ENCODE peak calls at places on chromosomes 5 and 9, in ten cellular contexts. O is astrocyte of the spinal cord, R is fibroblast of lung, J is psoas muscle, B is endodermal cell, V is transverse colon, Q is colonic mucosa, H is retinal pigment epithelial cell, C is lung, K is GM23338. G is an unnamed sample.

GRCh38 chr5:143066556-143067281 is 296.5 kb downstream of the ARHGAP26 start:
- DNase-seq in O (no peak), R (no peak), J (peak; percentile 49), B (no peak), V (peak; percentile 32), Q (no peak), H (no peak), C (no peak), K (no peak), G (peak; percentile 74)

GRCh38 chr5:171616002-171616780 is 169.4 kb upstream of the SMIM23 start:
- DNase-seq in O (no peak), R (no peak), J (no peak), B (peak; percentile 68), V (no peak), Q (no peak), H (no peak), C (no peak), K (peak; percentile 40), G (no peak)

GRCh38 chr5:80867233-80867632 is 92.9 kb upstream of the RASGRF2 start:
- DNase-seq in O (no peak), R (no peak), J (no peak), B (no peak), V (no peak), Q (no peak), H (no peak), C (no peak), K (no peak), G (peak; percentile 34)

GRCh38 chr5:58455966-58456365 is 3.9 kb downstream of the PLK2 start:
- DNase-seq in O (peak; percentile 18), R (peak; percentile 75), J (no peak), B (no peak), V (no peak), Q (no peak), H (no peak), C (no peak), K (no peak), G (no peak)

GRCh38 chr5:169081008-169081724 is 219.8 kb downstream of the SLIT3 start:
- DNase-seq in O (no peak), R (no peak), J (no peak), B (peak; percentile 56), V (no peak), Q (no peak), H (no peak), C (no peak), K (peak; percentile 12), G (no peak)

GRCh38 chr9:109319631-109320233 is 1.1 kb downstream of the EPB41L4B start:
- DNase-seq in O (peak; percentile 4), R (no peak), J (peak; percentile 16), B (peak; percentile 66), V (peak; percentile 28), Q (no peak), H (no peak), C (no peak), K (peak; percentile 66), G (no peak)

GRCh38 chr5:111517853-111518501 is 5.6 kb upstream of the STARD4 start:
- DNase-seq in O (no peak), R (no peak), J (no peak), B (no peak), V (no peak), Q (no peak), H (no peak), C (no peak), K (no peak), G (no peak)

GRCh38 chr9:120324996-120325642 is 254.8 kb downstream of the CDK5RAP2 start:
- DNase-seq in O (no peak), R (no peak), J (no peak), B (peak; percentile 88), V (no peak), Q (no peak), H (no peak), C (no peak), K (peak; percentile 74), G (no peak)

GRCh38 chr9:14349141-14349817 is 35.3 kb upstream of the NFIB start:
- DNase-seq in O (peak; percentile 48), R (peak; percentile 37), J (no peak), B (peak; percentile 57), V (no peak), Q (no peak), H (no peak), C (no peak), K (no peak), G (no peak)

GRCh38 chr5:172550096-172550765 is 90.8 kb upstream of the NEURL1B start:
- DNase-seq in O (no peak), R (no peak), J (no peak), B (peak; percentile 42), V (no peak), Q (no peak), H (no peak), C (no peak), K (no peak), G (no peak)

GRCh38 chr5:67196537-67197059 is at the start of gene CD180:
- DNase-seq in O (no peak), R (peak; percentile 36), J (no peak), B (no peak), V (no peak), Q (no peak), H (no peak), C (no peak), K (no peak), G (no peak)

GRCh38 chr9:124259273-124260078 is 1.7 kb downstream of the NEK6 start:
- DNase-seq in O (peak; percentile 91), R (peak; percentile 93), J (peak; percentile 79), B (no peak), V (peak; percentile 81), Q (peak; percentile 92), H (no peak), C (peak; percentile 89), K (no peak), G (peak; percentile 91)

GRCh38 chr5:73637565-73637964 is 11.6 kb downstream of the ARHGEF28 start:
- DNase-seq in O (no peak), R (no peak), J (no peak), B (no peak), V (no peak), Q (no peak), H (peak; percentile 42), C (no peak), K (no peak), G (no peak)

GRCh38 chr9:129580211-129580915 is 40.5 kb downstream of the C9orf50 start:
- DNase-seq in O (no peak), R (no peak), J (no peak), B (no peak), V (peak; percentile 33), Q (no peak), H (no peak), C (no peak), K (no peak), G (no peak)
- H3K4me3 ChIP-seq in O (no peak overlapping the region), R (no peak overlapping the region), J (no peak overlapping the region), B (no peak overlapping the region), V (no peak overlapping the region), Q (no peak overlapping the region), H (no peak overlapping the region), C (no peak overlapping the region), K (no peak overlapping the region), G (no peak overlapping the region)

GRCh38 chr9:137227853-137228514 is 682 bp downstream of the RNF224 start:
- DNase-seq in O (no peak), R (no peak), J (no peak), B (no peak), V (no peak), Q (no peak), H (no peak), C (no peak), K (no peak), G (no peak)
- TF ChIP-seq CTCF in O (no peak), R (no peak), J (no peak), B (no peak), V (no peak), Q (no peak), H (no peak), C (no peak), K (no peak), G (no peak)

DNA sequence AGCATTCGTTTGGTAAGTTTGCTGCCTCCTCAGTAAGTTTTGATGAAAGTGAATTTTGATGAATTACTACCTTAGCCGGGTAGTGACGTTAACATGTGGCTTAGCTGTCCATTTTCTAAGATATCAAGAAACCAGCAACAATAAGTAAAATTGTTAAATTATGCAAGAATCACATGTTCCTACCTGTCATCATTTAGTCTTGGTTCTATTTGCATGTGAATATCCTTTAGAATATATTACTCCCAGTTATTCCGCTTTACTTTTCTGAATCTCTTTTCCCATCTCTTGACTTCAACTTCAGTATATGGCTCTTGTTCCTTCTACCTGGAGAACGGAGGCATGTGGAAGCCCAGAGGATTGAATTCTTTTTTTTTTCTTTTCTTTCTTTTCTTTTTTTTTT is 59.4 kb downstream of the DOCK8 start:
- DNase-seq in O (no peak), R (no peak), J (no peak), B (no peak), V (no peak), Q (no peak), H (no peak), C (no peak), K (no peak), G (no peak)
- H3K4me3 ChIP-seq in O (no peak overlapping the region), R (no peak overlapping the region), J (no peak overlapping the region), B (no peak overlapping the region), V (no peak overlapping the region), Q (no peak overlapping the region), H (no peak overlapping the region), C (no peak overlapping the region), K (no peak overlapping the region), G (no peak overlapping the region)

GRCh38 chr5:9160747-9161146 is 385.1 kb downstream of the SEMA5A start:
- DNase-seq in O (no peak), R (no peak), J (no peak), B (no peak), V (no peak), Q (no peak), H (no peak), C (no peak), K (no peak), G (no peak)
- TF ChIP-seq CTCF in O (no peak), R (no peak), J (no peak), B (no peak), V (no peak), Q (no peak), H (no peak), C (no peak), K (no peak), G (no peak)

GRCh38 chr5:139296198-139296597 is 2.7 kb downstream of the MATR3 start:
- DNase-seq in O (no peak), R (no peak), J (no peak), B (no peak), V (no peak), Q (no peak), H (no peak), C (no peak), K (no peak), G (no peak)
- H3K4me3 ChIP-seq in O (no peak overlapping the region), R (no peak overlapping the region), J (peak overlapping the region; percentile 96), B (peak overlapping the region; percentile 99), V (no peak overlapping the region), Q (peak overlapping the region; percentile 85), H (peak overlapping the region; percentile 82), C (no peak overlapping the region), K (peak overlapping the region; percentile 88), G (no peak overlapping the region)

GRCh38 chr5:150062523-150062922 is 23.8 kb downstream of the CSF1R start:
- DNase-seq in O (no peak), R (no peak), J (no peak), B (no peak), V (no peak), Q (no peak), H (no peak), C (no peak), K (no peak), G (no peak)
- TF ChIP-seq CTCF in O (no peak), R (no peak), J (no peak), B (no peak), V (no peak), Q (no peak), H (no peak), C (no peak), K (no peak), G (no peak)

GRCh38 chr5:140833993-140834392 is at the start of gene PCDHA7:
- DNase-seq in O (peak; percentile 7), R (peak; percentile 14), J (no peak), B (no peak), V (no peak), Q (no peak), H (no peak), C (no peak), K (peak; percentile 73), G (peak; percentile 20)
- H3K4me3 ChIP-seq in O (no peak within 1 kb of the TSS), R (no peak within 1 kb of the TSS), J (no peak within 1 kb of the TSS), B (no peak within 1 kb of the TSS), V (peak within 1 kb of the TSS; percentile 5), Q (no peak within 1 kb of the TSS), H (no peak within 1 kb of the TSS), C (no peak within 1 kb of the TSS), K (peak within 1 kb of the TSS; percentile 62), G (no peak within 1 kb of the TSS)